ENCODE peak calls at places on chromosomes 4 and X, in ten cellular contexts. One of them, this sample, is unnamed.

GRCh38 chr4:128707864-128708263 is 101.6 kb upstream of the JADE1 start:
- DNase-seq in T follicular helper cell: no peak
- DNase-seq in iris pigment epithelial cell: peak; percentile 44
- DNase-seq in NCI-H1105 treated with DMSO at 0.1 percent for 48 hours: no peak
- DNase-seq in retina: no peak
- DNase-seq in PC-3: peak; percentile 42
- DNase-seq in BJ: peak; percentile 19
- DNase-seq in activated CD4-positive, alpha-beta T cell treated with anti-CD3 and anti-CD28 coated beads for 36 hours: no peak
- DNase-seq in gastrocnemius medialis: no peak
- DNase-seq in IMR-90: peak; percentile 25
- DNase-seq in this sample: no peak

GRCh38 chrX:40996886-40997530 is 88.2 kb upstream of the USP9X start:
- DNase-seq in BJ: no peak
- DNase-seq in NCI-H1105 treated with DMSO at 0.1 percent for 48 hours: no peak
- DNase-seq in retina: peak; percentile 63
- DNase-seq in PC-3: peak; percentile 55
- DNase-seq in activated CD4-positive, alpha-beta T cell treated with anti-CD3 and anti-CD28 coated beads for 36 hours: no peak
- DNase-seq in gastrocnemius medialis: peak; percentile 2
- DNase-seq in iris pigment epithelial cell: peak; percentile 88
- DNase-seq in T follicular helper cell: no peak
- DNase-seq in IMR-90: peak; percentile 81
- DNase-seq in this sample: no peak

GRCh38 chrX:154399527-154400368 is 1.6 kb downstream of the RPL10 start:
- DNase-seq in IMR-90: no peak
- DNase-seq in iris pigment epithelial cell: no peak
- DNase-seq in gastrocnemius medialis: no peak
- DNase-seq in T follicular helper cell: no peak
- DNase-seq in BJ: no peak
- DNase-seq in activated CD4-positive, alpha-beta T cell treated with anti-CD3 and anti-CD28 coated beads for 36 hours: peak; percentile 50
- DNase-seq in NCI-H1105 treated with DMSO at 0.1 percent for 48 hours: no peak
- DNase-seq in retina: no peak
- DNase-seq in PC-3: no peak
- DNase-seq in this sample: peak; percentile 52

GRCh38 chrX:15855562-15856256 is 1.1 kb upstream of the AP1S2 start:
- DNase-seq in BJ: no peak
- DNase-seq in T follicular helper cell: no peak
- DNase-seq in gastrocnemius medialis: no peak
- DNase-seq in NCI-H1105 treated with DMSO at 0.1 percent for 48 hours: peak; percentile 29
- DNase-seq in IMR-90: no peak
- DNase-seq in activated CD4-positive, alpha-beta T cell treated with anti-CD3 and anti-CD28 coated beads for 36 hours: no peak
- DNase-seq in iris pigment epithelial cell: no peak
- DNase-seq in retina: peak; percentile 10
- DNase-seq in PC-3: no peak
- DNase-seq in this sample: no peak

GRCh38 chr4:105603158-105603557 is 50.7 kb downstream of the ARHGEF38 start:
- DNase-seq in IMR-90: no peak
- DNase-seq in PC-3: no peak
- DNase-seq in gastrocnemius medialis: no peak
- DNase-seq in activated CD4-positive, alpha-beta T cell treated with anti-CD3 and anti-CD28 coated beads for 36 hours: no peak
- DNase-seq in NCI-H1105 treated with DMSO at 0.1 percent for 48 hours: no peak
- DNase-seq in retina: no peak
- DNase-seq in T follicular helper cell: no peak
- DNase-seq in iris pigment epithelial cell: no peak
- DNase-seq in BJ: no peak
- DNase-seq in this sample: no peak

GRCh38 chrX:13151806-13152510 is 107.5 kb upstream of the FAM9C start:
- DNase-seq in IMR-90: peak; percentile 6
- DNase-seq in activated CD4-positive, alpha-beta T cell treated with anti-CD3 and anti-CD28 coated beads for 36 hours: peak; percentile 11
- DNase-seq in PC-3: no peak
- DNase-seq in BJ: no peak
- DNase-seq in iris pigment epithelial cell: no peak
- DNase-seq in gastrocnemius medialis: no peak
- DNase-seq in NCI-H1105 treated with DMSO at 0.1 percent for 48 hours: no peak
- DNase-seq in T follicular helper cell: peak; percentile 37
- DNase-seq in retina: no peak
- DNase-seq in this sample: peak; percentile 17

GRCh38 chrX:105173071-105173470 is 47.4 kb downstream of the TEX13A start:
- DNase-seq in T follicular helper cell: no peak
- DNase-seq in BJ: no peak
- DNase-seq in IMR-90: no peak
- DNase-seq in activated CD4-positive, alpha-beta T cell treated with anti-CD3 and anti-CD28 coated beads for 36 hours: no peak
- DNase-seq in retina: no peak
- DNase-seq in iris pigment epithelial cell: no peak
- DNase-seq in NCI-H1105 treated with DMSO at 0.1 percent for 48 hours: no peak
- DNase-seq in gastrocnemius medialis: no peak
- DNase-seq in PC-3: peak; percentile 71
- DNase-seq in this sample: no peak

GRCh38 chrX:147675819-147676218 is 235.9 kb upstream of the FMR1 start:
- DNase-seq in retina: no peak
- DNase-seq in activated CD4-positive, alpha-beta T cell treated with anti-CD3 and anti-CD28 coated beads for 36 hours: no peak
- DNase-seq in NCI-H1105 treated with DMSO at 0.1 percent for 48 hours: no peak
- DNase-seq in PC-3: no peak
- DNase-seq in IMR-90: no peak
- DNase-seq in T follicular helper cell: no peak
- DNase-seq in gastrocnemius medialis: no peak
- DNase-seq in BJ: no peak
- DNase-seq in iris pigment epithelial cell: no peak
- DNase-seq in this sample: no peak

GRCh38 chr4:65450899-65451298 is 219.4 kb downstream of the EPHA5 start:
- DNase-seq in retina: no peak
- DNase-seq in activated CD4-positive, alpha-beta T cell treated with anti-CD3 and anti-CD28 coated beads for 36 hours: no peak
- DNase-seq in PC-3: no peak
- DNase-seq in iris pigment epithelial cell: no peak
- DNase-seq in IMR-90: no peak
- DNase-seq in T follicular helper cell: no peak
- DNase-seq in gastrocnemius medialis: no peak
- DNase-seq in BJ: no peak
- DNase-seq in NCI-H1105 treated with DMSO at 0.1 percent for 48 hours: peak; percentile 45
- DNase-seq in this sample: no peak

GRCh38 chr4:105895609-105896460 is 564 bp downstream of the NPNT start:
- DNase-seq in activated CD4-positive, alpha-beta T cell treated with anti-CD3 and anti-CD28 coated beads for 36 hours: peak; percentile 57
- DNase-seq in T follicular helper cell: no peak
- DNase-seq in iris pigment epithelial cell: peak; percentile 6
- DNase-seq in PC-3: peak; percentile 35
- DNase-seq in IMR-90: no peak
- DNase-seq in BJ: no peak
- DNase-seq in gastrocnemius medialis: no peak
- DNase-seq in NCI-H1105 treated with DMSO at 0.1 percent for 48 hours: peak; percentile 47
- DNase-seq in retina: peak; percentile 83
- DNase-seq in this sample: peak; percentile 27

GRCh38 chr4:138663883-138664282 is 351.7 kb upstream of the NOCT start:
- DNase-seq in NCI-H1105 treated with DMSO at 0.1 percent for 48 hours: no peak
- DNase-seq in BJ: no peak
- DNase-seq in PC-3: no peak
- DNase-seq in gastrocnemius medialis: no peak
- DNase-seq in IMR-90: peak; percentile 11
- DNase-seq in iris pigment epithelial cell: no peak
- DNase-seq in activated CD4-positive, alpha-beta T cell treated with anti-CD3 and anti-CD28 coated beads for 36 hours: no peak
- DNase-seq in T follicular helper cell: no peak
- DNase-seq in retina: no peak
- DNase-seq in this sample: no peak